ENCODE peak calls at places on chromosomes 2 and 18, in four cellular contexts. N, G, E and J are unnamed samples.

GRCh38 chr2:242004223-242004901 is 134.8 kb downstream of the RTP5 start:
- DNase-seq in N (no peak), G (no peak), E (no peak), J (no peak)

GRCh38 chr18:45339819-45340550 is 275.3 kb upstream of the SLC14A2 start:
- DNase-seq in N (no peak), G (no peak), E (no peak), J (no peak)

GRCh38 chr18:38006541-38006940 is 440.9 kb upstream of the CELF4 start:
- DNase-seq in N (no peak), G (no peak), E (no peak), J (no peak)

GRCh38 chr2:157792345-157793052 is 83.6 kb downstream of the ACVR1 start:
- DNase-seq in N (peak; percentile 16), G (no peak), E (peak; percentile 55), J (peak; percentile 4)

GRCh38 chr2:38125830-38126229 is 49.9 kb upstream of the CYP1B1 start:
- DNase-seq in N (no peak), G (no peak), E (no peak), J (no peak)

GRCh38 chr2:74814102-74814501 is 19.8 kb upstream of the HK2 start:
- DNase-seq in N (no peak), G (no peak), E (no peak), J (no peak)

GRCh38 chr18:6837904-6838303 is 108.4 kb downstream of the ARHGAP28 start:
- DNase-seq in N (no peak), G (no peak), E (no peak), J (no peak)

GRCh38 chr2:216507220-216508143 is 8.8 kb downstream of the RPL37A start:
- DNase-seq in N (no peak), G (no peak), E (no peak), J (no peak)

GRCh38 chr2:121489284-121489683 is 41.4 kb upstream of the RNU4ATAC start:
- DNase-seq in N (no peak), G (no peak), E (no peak), J (no peak)

GRCh38 chr2:199446996-199447395 is 10.7 kb downstream of the SATB2 start:
- DNase-seq in N (no peak), G (no peak), E (no peak), J (no peak)

GRCh38 chr2:240431663-240432424 is 3.6 kb upstream of the GPC1 start:
- DNase-seq in N (no peak), G (no peak), E (no peak), J (no peak)

GRCh38 chr2:41763091-41763490 is 284.7 kb upstream of the PKDCC start:
- DNase-seq in N (no peak), G (no peak), E (no peak), J (no peak)

GRCh38 chr2:174027956-174028355 is 62.8 kb upstream of the SP3 start:
- DNase-seq in N (no peak), G (no peak), E (no peak), J (no peak)

GRCh38 chr18:58603365-58604067 is 25.4 kb downstream of the ALPK2 start:
- DNase-seq in N (no peak), G (no peak), E (no peak), J (no peak)

GRCh38 chr18:26017929-26018328 is 72.5 kb downstream of the SS18 start:
- DNase-seq in N (peak; percentile 17), G (no peak), E (no peak), J (no peak)

GRCh38 chr2:12717988-12718661 is 1.4 kb downstream of the TRIB2 start:
- DNase-seq in N (no peak), G (no peak), E (peak; percentile 9), J (no peak)

GRCh38 chr2:136246086-136246669 is 128.2 kb upstream of the CXCR4 start:
- DNase-seq in N (peak; percentile 80), G (peak; percentile 57), E (no peak), J (no peak)

GRCh38 chr2:71831208-71831577 is 316.5 kb downstream of the CYP26B1 start:
- DNase-seq in N (peak; percentile 55), G (peak; percentile 59), E (peak; percentile 85), J (peak; percentile 83)

GRCh38 chr2:100603945-100604633 is 41.3 kb downstream of the PDCL3 start:
- DNase-seq in N (no peak), G (no peak), E (peak; percentile 16), J (no peak)

GRCh38 chr2:15152382-15152781 is 408.8 kb downstream of the NBAS start:
- DNase-seq in N (no peak), G (no peak), E (no peak), J (no peak)

GRCh38 chr2:8481463-8482009 is 200.3 kb upstream of the ID2 start:
- DNase-seq in N (no peak), G (no peak), E (no peak), J (no peak)

GRCh38 chr2:215611609-215612386 is 175.9 kb upstream of the FN1 start:
- DNase-seq in N (no peak), G (no peak), E (no peak), J (no peak)

GRCh38 chr2:184577741-184578140 is 20.6 kb upstream of the ZNF804A start:
- DNase-seq in N (no peak), G (no peak), E (no peak), J (no peak)

GRCh38 chr2:215354771-215355695 is 43.2 kb downstream of the ATIC start:
- DNase-seq in N (no peak), G (no peak), E (no peak), J (no peak)

GRCh38 chr2:149355712-149356422 is 25.5 kb downstream of the LYPD6 start:
- DNase-seq in N (no peak), G (no peak), E (no peak), J (no peak)

GRCh38 chr2:105880637-105881036 is 135.9 kb downstream of the NCK2 start:
- DNase-seq in N (no peak), G (no peak), E (no peak), J (no peak)

GRCh38 chr2:27509326-27509725 is 12.7 kb downstream of the GCKR start:
- DNase-seq in N (no peak), G (no peak), E (no peak), J (no peak)

GRCh38 chr2:48248251-48248933 is 281.6 kb upstream of the STON1 start:
- DNase-seq in N (peak; percentile 82), G (no peak), E (peak; percentile 77), J (peak; percentile 79)

GRCh38 chr18:8895987-8896619 is 190.7 kb downstream of the MTCL1 start:
- DNase-seq in N (peak; percentile 44), G (no peak), E (no peak), J (no peak)

GRCh38 chr2:170812716-170813585 is 3.7 kb upstream of the GAD1 start:
- DNase-seq in N (peak; percentile 86), G (no peak), E (peak; percentile 95), J (peak; percentile 59)

GRCh38 chr2:190948671-190949070 is 65.3 kb downstream of the STAT1 start:
- DNase-seq in N (peak; percentile 63), G (no peak), E (no peak), J (peak; percentile 18)

GRCh38 chr2:60366178-60366577 is 187.3 kb downstream of the BCL11A start:
- DNase-seq in N (no peak), G (no peak), E (no peak), J (no peak)

GRCh38 chr2:8511868-8512612 is 169.8 kb upstream of the ID2 start:
- DNase-seq in N (no peak), G (no peak), E (peak; percentile 7), J (no peak)